ENCODE peak calls at places on chromosomes 13 and 19, in five cellular contexts. One of them, this sample, is unnamed.

GRCh38 chr19:34176581-34176980 is 4.3 kb downstream of the LSM14A start:
- DNase-seq in psoas muscle: no peak
- DNase-seq in heart left ventricle: no peak
- DNase-seq in AG09309: no peak
- DNase-seq in upper lobe of right lung: no peak
- DNase-seq in this sample: no peak

GRCh38 chr13:113009743-113010509 is 40.9 kb downstream of the MCF2L start:
- DNase-seq in upper lobe of right lung: no peak
- DNase-seq in AG09309: no peak
- DNase-seq in heart left ventricle: peak; percentile 54
- DNase-seq in psoas muscle: no peak
- DNase-seq in this sample: no peak

GRCh38 chr13:36421447-36421846 is 10.8 kb upstream of the CCNA1 start:
- DNase-seq in AG09309: no peak
- DNase-seq in heart left ventricle: no peak
- DNase-seq in psoas muscle: no peak
- DNase-seq in upper lobe of right lung: no peak
- DNase-seq in this sample: no peak

GRCh38 chr13:109336730-109337129 is 449.7 kb downstream of the IRS2 start:
- DNase-seq in heart left ventricle: no peak
- DNase-seq in psoas muscle: no peak
- DNase-seq in AG09309: peak; percentile 55
- DNase-seq in upper lobe of right lung: no peak
- DNase-seq in this sample: peak; percentile 74

GRCh38 chr13:49498211-49498610 is 2.5 kb downstream of the PHF11 start:
- DNase-seq in heart left ventricle: no peak
- DNase-seq in psoas muscle: no peak
- DNase-seq in AG09309: no peak
- DNase-seq in upper lobe of right lung: no peak
- DNase-seq in this sample: no peak

GRCh38 chr13:38767506-38768265 is 80.8 kb downstream of the FREM2 start:
- DNase-seq in heart left ventricle: no peak
- DNase-seq in upper lobe of right lung: no peak
- DNase-seq in AG09309: no peak
- DNase-seq in psoas muscle: no peak
- DNase-seq in this sample: no peak

GRCh38 chr19:18415177-18415867 is 3.9 kb upstream of the SSBP4 start:
- DNase-seq in heart left ventricle: peak; percentile 90
- DNase-seq in psoas muscle: peak; percentile 86
- DNase-seq in upper lobe of right lung: peak; percentile 83
- DNase-seq in AG09309: no peak
- DNase-seq in this sample: no peak

GRCh38 chr13:44557986-44558385 is 18.1 kb downstream of the TSC22D1 start:
- DNase-seq in upper lobe of right lung: no peak
- DNase-seq in heart left ventricle: no peak
- DNase-seq in psoas muscle: no peak
- DNase-seq in AG09309: no peak
- DNase-seq in this sample: no peak

GRCh38 chr13:39250440-39250839 is 212.2 kb downstream of the NHLRC3 start:
- DNase-seq in psoas muscle: no peak
- DNase-seq in upper lobe of right lung: no peak
- DNase-seq in heart left ventricle: no peak
- DNase-seq in AG09309: no peak
- DNase-seq in this sample: no peak

GRCh38 chr13:114112826-114113322 is 19.5 kb downstream of the RASA3 start:
- DNase-seq in AG09309: no peak
- DNase-seq in psoas muscle: peak; percentile 32
- DNase-seq in upper lobe of right lung: peak; percentile 48
- DNase-seq in heart left ventricle: peak; percentile 24
- DNase-seq in this sample: no peak

GRCh38 chr19:35211545-35212230 is 16.9 kb downstream of the FAM187B start:
- DNase-seq in psoas muscle: peak; percentile 73
- DNase-seq in upper lobe of right lung: peak; percentile 78
- DNase-seq in AG09309: no peak
- DNase-seq in heart left ventricle: peak; percentile 54
- DNase-seq in this sample: no peak

GRCh38 chr19:1522061-1522460 is 1.8 kb upstream of the PLK5 start:
- DNase-seq in upper lobe of right lung: no peak
- DNase-seq in AG09309: no peak
- DNase-seq in heart left ventricle: no peak
- DNase-seq in psoas muscle: no peak
- DNase-seq in this sample: no peak

GRCh38 chr19:38719761-38720558 is 24.3 kb downstream of the CAPN12 start:
- DNase-seq in heart left ventricle: no peak
- DNase-seq in AG09309: no peak
- DNase-seq in upper lobe of right lung: no peak
- DNase-seq in psoas muscle: no peak
- DNase-seq in this sample: no peak

GRCh38 chr19:13165091-13165997 is 15.1 kb downstream of the IER2 start:
- DNase-seq in upper lobe of right lung: no peak
- DNase-seq in AG09309: no peak
- DNase-seq in psoas muscle: no peak
- DNase-seq in heart left ventricle: no peak
- DNase-seq in this sample: no peak

GRCh38 chr13:65959305-65959704 is 1270.8 kb downstream of the PCDH9 start:
- DNase-seq in heart left ventricle: no peak
- DNase-seq in psoas muscle: no peak
- DNase-seq in upper lobe of right lung: no peak
- DNase-seq in AG09309: peak; percentile 82
- DNase-seq in this sample: peak; percentile 28

GRCh38 chr13:74687452-74688180 is 553.4 kb upstream of the KLF12 start:
- DNase-seq in heart left ventricle: peak; percentile 48
- DNase-seq in upper lobe of right lung: no peak
- DNase-seq in AG09309: no peak
- DNase-seq in psoas muscle: no peak
- DNase-seq in this sample: no peak

GRCh38 chr13:112891477-112892401 is 77.3 kb upstream of the MCF2L start:
- DNase-seq in upper lobe of right lung: no peak
- DNase-seq in heart left ventricle: peak; percentile 25
- DNase-seq in AG09309: no peak
- DNase-seq in psoas muscle: peak; percentile 35
- DNase-seq in this sample: no peak

GRCh38 chr13:113969973-113970611 is 3.8 kb downstream of the C13orf46 start:
- DNase-seq in heart left ventricle: peak; percentile 36
- DNase-seq in upper lobe of right lung: peak; percentile 91
- DNase-seq in psoas muscle: peak; percentile 36
- DNase-seq in AG09309: no peak
- DNase-seq in this sample: no peak

GRCh38 chr13:73467103-73467502 is 408.3 kb downstream of the KLF5 start:
- DNase-seq in psoas muscle: no peak
- DNase-seq in heart left ventricle: no peak
- DNase-seq in AG09309: no peak
- DNase-seq in upper lobe of right lung: no peak
- DNase-seq in this sample: no peak

GRCh38 chr19:42023121-42023942 is 29.3 kb upstream of the ATP1A3 start:
- DNase-seq in AG09309: no peak
- DNase-seq in heart left ventricle: no peak
- DNase-seq in upper lobe of right lung: no peak
- DNase-seq in psoas muscle: peak; percentile 34
- DNase-seq in this sample: no peak

GRCh38 chr13:98795220-98795619 is 42.7 kb upstream of the SLC15A1 start:
- DNase-seq in AG09309: no peak
- DNase-seq in heart left ventricle: no peak
- DNase-seq in upper lobe of right lung: no peak
- DNase-seq in psoas muscle: no peak
- DNase-seq in this sample: no peak

GRCh38 chr13:46926856-46927625 is 30.2 kb upstream of the HTR2A start:
- DNase-seq in AG09309: peak; percentile 45
- DNase-seq in heart left ventricle: no peak
- DNase-seq in upper lobe of right lung: no peak
- DNase-seq in psoas muscle: no peak
- DNase-seq in this sample: no peak

GRCh38 chr19:48772503-48772953 is 17.2 kb downstream of the FGF21 start:
- DNase-seq in heart left ventricle: no peak
- DNase-seq in psoas muscle: peak; percentile 87
- DNase-seq in AG09309: no peak
- DNase-seq in upper lobe of right lung: no peak
- DNase-seq in this sample: no peak

GRCh38 chr19:46287585-46287984 is 9.3 kb upstream of the HIF3A start:
- DNase-seq in upper lobe of right lung: no peak
- DNase-seq in heart left ventricle: no peak
- DNase-seq in psoas muscle: no peak
- DNase-seq in AG09309: no peak
- DNase-seq in this sample: no peak

GRCh38 chr13:48682452-48682851 is 28.7 kb downstream of the CYSLTR2 start:
- DNase-seq in upper lobe of right lung: no peak
- DNase-seq in AG09309: no peak
- DNase-seq in heart left ventricle: no peak
- DNase-seq in psoas muscle: no peak
- DNase-seq in this sample: no peak

GRCh38 chr19:17855333-17856152 is 4.2 kb upstream of the RPL18A start:
- DNase-seq in heart left ventricle: peak; percentile 85
- DNase-seq in AG09309: no peak
- DNase-seq in upper lobe of right lung: peak; percentile 92
- DNase-seq in psoas muscle: peak; percentile 93
- DNase-seq in this sample: no peak

GRCh38 chr13:48304132-48304876 is 753 bp downstream of the RB1 start:
- DNase-seq in heart left ventricle: peak; percentile 47
- DNase-seq in AG09309: no peak
- DNase-seq in upper lobe of right lung: no peak
- DNase-seq in psoas muscle: peak; percentile 57
- DNase-seq in this sample: no peak

GRCh38 chr13:42271337-42272114 is 426 bp upstream of the AKAP11 start:
- DNase-seq in psoas muscle: peak; percentile 96
- DNase-seq in AG09309: peak; percentile 93
- DNase-seq in upper lobe of right lung: peak; percentile 96
- DNase-seq in heart left ventricle: peak; percentile 95
- DNase-seq in this sample: peak; percentile 89

GRCh38 chr13:42272115-42272756 is at the start of gene AKAP11:
- DNase-seq in psoas muscle: peak; percentile 72
- DNase-seq in AG09309: no peak
- DNase-seq in heart left ventricle: no peak
- DNase-seq in upper lobe of right lung: peak; percentile 82
- DNase-seq in this sample: no peak

GRCh38 chr13:42270160-42270856 is 1.6 kb upstream of the AKAP11 start:
- DNase-seq in upper lobe of right lung: no peak
- DNase-seq in heart left ventricle: no peak
- DNase-seq in AG09309: no peak
- DNase-seq in psoas muscle: no peak
- DNase-seq in this sample: no peak

GRCh38 chr13:42272776-42273175 is 824 bp downstream of the AKAP11 start:
- DNase-seq in heart left ventricle: no peak
- DNase-seq in AG09309: no peak
- DNase-seq in upper lobe of right lung: no peak
- DNase-seq in psoas muscle: no peak
- DNase-seq in this sample: no peak

DNA sequence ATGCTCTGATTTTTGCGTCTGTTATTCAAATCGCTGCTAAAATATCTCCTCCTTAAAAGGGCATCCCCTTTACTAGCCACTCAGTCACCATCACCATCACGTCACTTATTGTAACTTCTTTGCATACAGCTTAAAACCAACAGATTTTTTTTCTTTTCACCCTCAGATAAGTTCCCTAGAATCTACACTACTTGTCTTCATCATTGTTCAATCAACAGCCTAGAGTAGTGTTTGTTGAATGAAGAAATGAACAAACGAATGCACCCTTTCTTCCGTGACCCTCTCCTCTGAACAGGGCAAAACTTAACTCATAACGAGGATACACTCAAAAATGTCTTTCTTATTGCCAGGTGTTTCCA is 1.1 kb upstream of the AKAP11 start:
- DNase-seq in psoas muscle: no peak
- DNase-seq in upper lobe of right lung: no peak
- DNase-seq in heart left ventricle: no peak
- DNase-seq in AG09309: no peak
- DNase-seq in this sample: no peak
- H3K4me3 ChIP-seq in psoas muscle: peak overlapping the region; percentile 99
- H3K4me3 ChIP-seq in upper lobe of right lung: peak overlapping the region; percentile 84
- H3K4me3 ChIP-seq in heart left ventricle: peak overlapping the region; percentile 85
- H3K4me3 ChIP-seq in AG09309: peak overlapping the region; percentile 94
- H3K4me3 ChIP-seq in this sample: peak overlapping the region; percentile 74

DNA sequence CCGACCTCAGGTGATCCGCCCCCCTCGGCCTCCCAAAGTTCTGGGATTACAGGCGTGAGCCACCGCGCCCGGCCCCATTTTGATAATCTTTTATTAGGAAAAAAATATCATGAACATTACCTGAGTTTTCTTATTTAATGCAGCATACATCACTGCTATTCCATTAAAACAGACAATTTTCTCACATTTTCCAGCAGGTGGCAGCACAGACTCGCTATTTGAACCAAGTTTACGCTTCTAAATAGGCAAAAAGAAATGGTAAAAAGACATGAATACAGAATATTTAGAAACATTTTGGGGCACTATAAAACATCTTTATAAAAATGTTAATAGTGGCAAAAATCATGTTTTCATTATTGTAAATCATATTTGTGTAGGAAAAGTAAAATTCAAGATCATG is 903.1 kb downstream of the SLITRK6 start:
- DNase-seq in psoas muscle: no peak
- DNase-seq in AG09309: peak; percentile 20
- DNase-seq in upper lobe of right lung: no peak
- DNase-seq in heart left ventricle: no peak
- DNase-seq in this sample: peak; percentile 5
- TF ChIP-seq CTCF in psoas muscle: peak; percentile 44
- TF ChIP-seq CTCF in AG09309: peak; percentile 60
- TF ChIP-seq CTCF in upper lobe of right lung: peak; percentile 61
- TF ChIP-seq CTCF in heart left ventricle: peak; percentile 54
- TF ChIP-seq CTCF in this sample: peak; percentile 40

GRCh38 chr19:56092685-56093631 is 28.1 kb downstream of the ZNF787 start:
- DNase-seq in psoas muscle: peak; percentile 22
- DNase-seq in AG09309: no peak
- DNase-seq in upper lobe of right lung: no peak
- DNase-seq in heart left ventricle: no peak
- DNase-seq in this sample: no peak

GRCh38 chr19:56091751-56092546 is 29.1 kb downstream of the ZNF787 start:
- DNase-seq in psoas muscle: no peak
- DNase-seq in heart left ventricle: no peak
- DNase-seq in AG09309: no peak
- DNase-seq in upper lobe of right lung: no peak
- DNase-seq in this sample: no peak

GRCh38 chr19:56088454-56089215 is 32.5 kb downstream of the ZNF787 start:
- DNase-seq in upper lobe of right lung: no peak
- DNase-seq in psoas muscle: no peak
- DNase-seq in heart left ventricle: no peak
- DNase-seq in AG09309: no peak
- DNase-seq in this sample: no peak

GRCh38 chr19:56089344-56089743 is 31.8 kb downstream of the ZNF787 start:
- DNase-seq in heart left ventricle: no peak
- DNase-seq in AG09309: no peak
- DNase-seq in psoas muscle: no peak
- DNase-seq in upper lobe of right lung: no peak
- DNase-seq in this sample: no peak

DNA sequence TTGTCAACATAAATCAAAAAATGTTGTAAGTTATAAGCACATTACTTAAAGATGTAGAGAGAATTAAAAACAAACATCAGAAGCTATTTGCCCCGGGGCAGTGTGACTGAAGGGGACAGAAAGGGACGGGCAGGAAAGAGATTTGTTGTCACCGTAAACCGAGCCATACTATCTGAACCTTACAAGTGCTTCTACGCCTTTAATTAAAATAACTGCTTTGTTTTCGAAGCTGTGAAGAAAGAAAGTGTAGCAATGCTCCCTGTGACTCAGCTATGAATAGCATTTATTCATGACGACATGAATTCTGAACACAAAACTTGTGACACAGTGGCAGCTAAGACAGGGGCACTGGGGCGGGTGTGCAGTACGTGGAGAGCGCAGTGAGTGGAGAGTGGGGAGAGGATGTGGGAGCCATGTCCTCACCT is 30.0 kb downstream of the ZNF787 start:
- DNase-seq in heart left ventricle: no peak
- DNase-seq in psoas muscle: no peak
- DNase-seq in AG09309: no peak
- DNase-seq in upper lobe of right lung: no peak
- DNase-seq in this sample: no peak
- H3K4me3 ChIP-seq in heart left ventricle: no peak overlapping the region
- H3K4me3 ChIP-seq in psoas muscle: peak overlapping the region; percentile 17
- H3K4me3 ChIP-seq in AG09309: no peak overlapping the region
- H3K4me3 ChIP-seq in upper lobe of right lung: peak overlapping the region; percentile 16
- H3K4me3 ChIP-seq in this sample: no peak overlapping the region

GRCh38 chr19:4140237-4140711 is 13.2 kb upstream of the CREB3L3 start:
- DNase-seq in psoas muscle: no peak
- DNase-seq in heart left ventricle: peak; percentile 48
- DNase-seq in upper lobe of right lung: no peak
- DNase-seq in AG09309: no peak
- DNase-seq in this sample: no peak
- TF ChIP-seq CTCF in psoas muscle: peak; percentile 60
- TF ChIP-seq CTCF in heart left ventricle: peak; percentile 52
- TF ChIP-seq CTCF in upper lobe of right lung: peak; percentile 58
- TF ChIP-seq CTCF in AG09309: peak; percentile 76
- TF ChIP-seq CTCF in this sample: peak; percentile 65

This sample was measured in AG04449.